ENCODE peak calls at places on chromosomes 5 and 9, in seven cellular contexts. T, Q, N, B, W, O and R are unnamed samples.

GRCh38 chr5:96321371-96321770 is 111.7 kb downstream of the PCSK1 start:
- DNase-seq in T (no peak), Q (no peak), N (no peak), B (no peak), W (no peak), O (no peak), R (no peak)

GRCh38 chr5:160774006-160774405 is 78.0 kb downstream of the ATP10B start:
- DNase-seq in T (no peak), Q (no peak), N (no peak), B (no peak), W (no peak), O (no peak), R (no peak)

GRCh38 chr9:30575218-30575617 is 1809.2 kb upstream of the ACO1 start:
- DNase-seq in T (no peak), Q (no peak), N (no peak), B (no peak), W (no peak), O (no peak), R (no peak)

GRCh38 chr9:114300153-114300845 is 22.6 kb upstream of the ORM1 start:
- DNase-seq in T (no peak), Q (no peak), N (no peak), B (peak), W (peak), O (peak), R (no peak)

GRCh38 chr9:120723547-120723946 is 9.3 kb upstream of the MEGF9 start:
- DNase-seq in T (peak), Q (no peak), N (no peak), B (no peak), W (no peak), O (no peak), R (no peak)

GRCh38 chr9:98227883-98228282 is 27.6 kb downstream of the TBC1D2 start:
- DNase-seq in T (no peak), Q (no peak), N (no peak), B (no peak), W (no peak), O (no peak), R (no peak)

GRCh38 chr5:104606258-104606829 is 1043.8 kb upstream of the NUDT12 start:
- DNase-seq in T (no peak), Q (no peak), N (no peak), B (no peak), W (no peak), O (no peak), R (no peak)

GRCh38 chr9:134892820-134893420 is 12.3 kb downstream of the FCN2 start:
- DNase-seq in T (no peak), Q (no peak), N (no peak), B (peak), W (no peak), O (no peak), R (no peak)

GRCh38 chr9:76691761-76692313 is 72.4 kb upstream of the PCA3 start:
- DNase-seq in T (no peak), Q (no peak), N (no peak), B (no peak), W (peak), O (no peak), R (peak)

GRCh38 chr5:150860422-150860821 is 14.1 kb downstream of the IRGM start:
- DNase-seq in T (no peak), Q (no peak), N (no peak), B (no peak), W (no peak), O (no peak), R (no peak)

GRCh38 chr5:67133781-67134180 is 62.8 kb downstream of the CD180 start:
- DNase-seq in T (no peak), Q (no peak), N (no peak), B (no peak), W (no peak), O (no peak), R (no peak)

GRCh38 chr9:36980148-36980974 is 53.7 kb downstream of the PAX5 start:
- DNase-seq in T (no peak), Q (no peak), N (no peak), B (no peak), W (no peak), O (no peak), R (no peak)

GRCh38 chr9:119221281-119221680 is 148.0 kb downstream of the BRINP1 start:
- DNase-seq in T (no peak), Q (no peak), N (no peak), B (no peak), W (no peak), O (no peak), R (no peak)

GRCh38 chr9:13816837-13817236 is 497.1 kb downstream of the NFIB start:
- DNase-seq in T (no peak), Q (no peak), N (no peak), B (no peak), W (no peak), O (no peak), R (no peak)

GRCh38 chr5:83475540-83476469 is 4.3 kb downstream of the VCAN start:
- DNase-seq in T (peak), Q (no peak), N (no peak), B (no peak), W (no peak), O (no peak), R (no peak)

GRCh38 chr9:124810513-124811355 is 33.8 kb downstream of the OLFML2A start:
- DNase-seq in T (peak), Q (no peak), N (no peak), B (no peak), W (no peak), O (no peak), R (peak)

GRCh38 chr9:68725070-68725469 is 20.0 kb downstream of the PIP5K1B start:
- DNase-seq in T (no peak), Q (no peak), N (no peak), B (no peak), W (no peak), O (no peak), R (no peak)

GRCh38 chr9:121888438-121888775 is 204.7 kb downstream of the TTLL11 start:
- DNase-seq in T (peak), Q (no peak), N (no peak), B (no peak), W (no peak), O (no peak), R (no peak)

GRCh38 chr5:108541816-108542215 is 159.9 kb upstream of the FBXL17 start:
- DNase-seq in T (no peak), Q (no peak), N (no peak), B (no peak), W (no peak), O (no peak), R (no peak)

GRCh38 chr9:3954228-3954949 is 345.5 kb downstream of the GLIS3 start:
- DNase-seq in T (no peak), Q (no peak), N (no peak), B (no peak), W (no peak), O (no peak), R (no peak)

GRCh38 chr5:3265131-3265885 is 330.3 kb upstream of the IRX1 start:
- DNase-seq in T (no peak), Q (no peak), N (no peak), B (no peak), W (no peak), O (no peak), R (no peak)

GRCh38 chr9:2489838-2490314 is 131.7 kb upstream of the VLDLR start:
- DNase-seq in T (no peak), Q (no peak), N (no peak), B (peak), W (no peak), O (no peak), R (no peak)

GRCh38 chr9:107105784-107106183 is 177.3 kb upstream of the RAD23B start:
- DNase-seq in T (no peak), Q (no peak), N (no peak), B (no peak), W (no peak), O (no peak), R (no peak)

GRCh38 chr5:12111263-12111662 is 207.0 kb upstream of the CTNND2 start:
- DNase-seq in T (no peak), Q (no peak), N (no peak), B (no peak), W (no peak), O (no peak), R (no peak)

GRCh38 chr9:124444166-124444565 is 6.1 kb upstream of the ADGRD2 start:
- DNase-seq in T (no peak), Q (no peak), N (no peak), B (no peak), W (no peak), O (no peak), R (no peak)

GRCh38 chr5:54063817-54064216 is 246.6 kb downstream of the ARL15 start:
- DNase-seq in T (peak), Q (no peak), N (no peak), B (no peak), W (no peak), O (no peak), R (no peak)

GRCh38 chr9:115267788-115268187 is 149.8 kb upstream of the TNC start:
- DNase-seq in T (no peak), Q (no peak), N (no peak), B (no peak), W (no peak), O (no peak), R (peak)

GRCh38 chr9:11868795-11869194 is 824.4 kb upstream of the TYRP1 start:
- DNase-seq in T (no peak), Q (no peak), N (no peak), B (no peak), W (no peak), O (no peak), R (no peak)

GRCh38 chr9:131279196-131279926 is 3.1 kb upstream of the FAM78A start:
- DNase-seq in T (no peak), Q (no peak), N (peak), B (no peak), W (no peak), O (no peak), R (no peak)

GRCh38 chr5:157471709-157472108 is 11.7 kb downstream of the NIPAL4 start:
- DNase-seq in T (peak), Q (no peak), N (no peak), B (no peak), W (no peak), O (no peak), R (peak)

GRCh38 chr5:97162045-97162444 is 19.6 kb upstream of the LIX1 start:
- DNase-seq in T (peak), Q (peak), N (no peak), B (peak), W (peak), O (no peak), R (peak)

GRCh38 chr9:6413365-6414263 is 615 bp downstream of the UHRF2 start:
- DNase-seq in T (no peak), Q (peak), N (no peak), B (no peak), W (peak), O (peak), R (no peak)

GRCh38 chr9:101463397-101463796 is 27.8 kb upstream of the ALDOB start:
- DNase-seq in T (peak), Q (no peak), N (no peak), B (no peak), W (no peak), O (no peak), R (no peak)

GRCh38 chr5:37477426-37477825 is 98.3 kb downstream of the WDR70 start:
- DNase-seq in T (no peak), Q (no peak), N (no peak), B (no peak), W (no peak), O (no peak), R (no peak)

GRCh38 chr5:392431-392988 is 50.5 kb upstream of the EXOC3 start:
- DNase-seq in T (no peak), Q (no peak), N (no peak), B (no peak), W (no peak), O (no peak), R (no peak)

GRCh38 chr5:138536665-138537315 is 6.2 kb downstream of the ETF1 start:
- DNase-seq in T (peak), Q (no peak), N (no peak), B (no peak), W (no peak), O (no peak), R (no peak)
- TF ChIP-seq CTCF in T (peak), Q (peak), N (peak), B (no peak), W (no peak), O (peak), R (no peak)

GRCh38 chr9:112094240-112094639 is 80.9 kb downstream of the SUSD1 start:
- DNase-seq in T (no peak), Q (no peak), N (no peak), B (no peak), W (no peak), O (no peak), R (no peak)

GRCh38 chr9:112094948-112095779 is 79.9 kb downstream of the SUSD1 start:
- DNase-seq in T (no peak), Q (no peak), N (no peak), B (no peak), W (no peak), O (no peak), R (no peak)

GRCh38 chr9:112093147-112093874 is 81.8 kb downstream of the SUSD1 start:
- DNase-seq in T (no peak), Q (no peak), N (no peak), B (no peak), W (no peak), O (no peak), R (no peak)

GRCh38 chr9:112093875-112094227 is 81.2 kb downstream of the SUSD1 start:
- DNase-seq in T (no peak), Q (no peak), N (no peak), B (no peak), W (no peak), O (no peak), R (no peak)

DNA sequence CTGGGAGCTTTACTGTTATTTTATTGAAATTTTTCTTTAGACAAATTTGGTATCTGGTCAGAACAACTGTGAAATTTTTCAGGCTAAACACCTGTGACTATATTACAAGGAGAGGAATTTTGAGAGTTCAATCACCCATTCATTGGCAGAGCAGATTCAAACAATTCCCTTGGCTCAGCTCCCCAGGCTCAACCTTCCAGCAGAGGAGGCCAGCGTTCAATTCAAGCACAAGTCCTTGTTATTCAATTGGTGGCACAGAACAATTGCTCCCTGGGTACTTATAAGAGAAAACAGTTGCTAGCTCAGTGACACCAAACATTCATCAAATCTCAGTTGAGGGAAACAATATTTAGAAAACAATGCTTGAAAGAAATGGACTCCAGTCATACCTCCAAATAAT is 83.3 kb downstream of the SUSD1 start:
- DNase-seq in T (no peak), Q (no peak), N (no peak), B (no peak), W (no peak), O (no peak), R (no peak)
- TF ChIP-seq CTCF in T (peak), Q (no peak), N (peak), B (no peak), W (no peak), O (peak), R (no peak)

GRCh38 chr9:81083062-81083461 is 606.3 kb downstream of the TLE1 start:
- DNase-seq in T (peak), Q (no peak), N (no peak), B (no peak), W (no peak), O (no peak), R (peak)
- TF ChIP-seq CTCF in T (peak), Q (peak), N (peak), B (no peak), W (peak), O (no peak), R (peak)

GRCh38 chr5:132136906-132137305 is 63.3 kb downstream of the CSF2 start:
- DNase-seq in T (peak), Q (no peak), N (no peak), B (no peak), W (no peak), O (no peak), R (no peak)

GRCh38 chr5:132138260-132138659 is 64.7 kb downstream of the CSF2 start:
- DNase-seq in T (no peak), Q (no peak), N (no peak), B (no peak), W (no peak), O (no peak), R (no peak)

GRCh38 chr5:132130918-132131715 is 57.5 kb downstream of the CSF2 start:
- DNase-seq in T (no peak), Q (no peak), N (no peak), B (no peak), W (no peak), O (no peak), R (no peak)

GRCh38 chr5:132132138-132132537 is 58.5 kb downstream of the CSF2 start:
- DNase-seq in T (no peak), Q (no peak), N (no peak), B (no peak), W (no peak), O (no peak), R (no peak)

GRCh38 chr5:132134384-132134783 is 60.8 kb downstream of the CSF2 start:
- DNase-seq in T (peak), Q (no peak), N (no peak), B (no peak), W (no peak), O (no peak), R (no peak)
- TF ChIP-seq CTCF in T (peak), Q (peak), N (no peak), B (no peak), W (no peak), O (peak), R (no peak)

GRCh38 chr5:73623929-73624404 is 2.0 kb upstream of the ARHGEF28 start:
- DNase-seq in T (no peak), Q (no peak), N (no peak), B (no peak), W (no peak), O (no peak), R (no peak)

GRCh38 chr5:73624888-73625287 is 1.1 kb upstream of the ARHGEF28 start:
- DNase-seq in T (no peak), Q (no peak), N (no peak), B (no peak), W (no peak), O (no peak), R (no peak)

GRCh38 chr5:73625314-73625904 is 587 bp upstream of the ARHGEF28 start:
- DNase-seq in T (no peak), Q (no peak), N (peak), B (no peak), W (no peak), O (no peak), R (no peak)

GRCh38 chr5:73626814-73627313 is 868 bp downstream of the ARHGEF28 start:
- DNase-seq in T (no peak), Q (no peak), N (no peak), B (peak), W (no peak), O (no peak), R (no peak)

GRCh38 chr5:73625905-73626811 is at the start of gene ARHGEF28:
- DNase-seq in T (no peak), Q (peak), N (peak), B (peak), W (peak), O (peak), R (peak)
- TF ChIP-seq CTCF in T (no peak), Q (no peak), N (no peak), B (no peak), W (no peak), O (no peak), R (no peak)